ENCODE peak calls at places on chromosomes 16 and 17, in six cellular contexts. H, Z, I, Q, F and D are unnamed samples.

GRCh38 chr16:30358990-30359870 is 4.1 kb upstream of the CD2BP2 start:
- DNase-seq in H (no peak), Z (no peak), I (no peak), Q (no peak), F (no peak), D (no peak)

GRCh38 chr17:79733692-79734070 is 2.9 kb downstream of the ENPP7 start:
- DNase-seq in H (no peak), Z (no peak), I (no peak), Q (no peak), F (no peak), D (no peak)

GRCh38 chr16:81496742-81497141 is 52.1 kb downstream of the CMIP start:
- DNase-seq in H (no peak), Z (no peak), I (no peak), Q (no peak), F (no peak), D (no peak)

GRCh38 chr17:77354721-77355455 is 214.1 kb downstream of the SEC14L1 start:
- DNase-seq in H (peak), Z (peak), I (no peak), Q (no peak), F (peak), D (peak)

GRCh38 chr16:22217890-22218730 is 12.0 kb downstream of the EEF2K start:
- DNase-seq in H (no peak), Z (no peak), I (no peak), Q (no peak), F (no peak), D (peak)

GRCh38 chr16:66402591-66403230 is 24.4 kb upstream of the BEAN1 start:
- DNase-seq in H (no peak), Z (no peak), I (no peak), Q (no peak), F (no peak), D (no peak)

GRCh38 chr17:82397449-82398335 is 20.5 kb upstream of the HEXD start:
- DNase-seq in H (no peak), Z (no peak), I (no peak), Q (no peak), F (no peak), D (no peak)

GRCh38 chr16:642189-643049 is 791 bp downstream of the MCRIP2 start:
- DNase-seq in H (peak), Z (no peak), I (no peak), Q (no peak), F (peak), D (no peak)

GRCh38 chr17:48757524-48757961 is 29.0 kb upstream of the HOXB13 start:
- DNase-seq in H (no peak), Z (no peak), I (no peak), Q (no peak), F (no peak), D (no peak)

GRCh38 chr17:76207670-76208069 is 32.6 kb downstream of the RNF157 start:
- DNase-seq in H (no peak), Z (no peak), I (no peak), Q (no peak), F (no peak), D (no peak)

GRCh38 chr16:50320310-50320709 is 48.5 kb downstream of the BRD7 start:
- DNase-seq in H (no peak), Z (no peak), I (no peak), Q (no peak), F (no peak), D (no peak)

GRCh38 chr17:9116861-9117568 is 95.7 kb downstream of the NTN1 start:
- DNase-seq in H (no peak), Z (no peak), I (no peak), Q (no peak), F (no peak), D (no peak)

GRCh38 chr17:36722121-36722902 is 120.9 kb downstream of the MRM1 start:
- DNase-seq in H (no peak), Z (peak), I (peak), Q (no peak), F (peak), D (peak)

GRCh38 chr16:84514874-84515835 is 10.7 kb upstream of the MEAK7 start:
- DNase-seq in H (peak), Z (no peak), I (no peak), Q (no peak), F (no peak), D (no peak)

GRCh38 chr16:88306860-88307545 is 75.8 kb upstream of the ZNF469 start:
- DNase-seq in H (peak), Z (peak), I (no peak), Q (no peak), F (peak), D (no peak)

GRCh38 chr16:15443753-15444152 is 9.4 kb downstream of the BMERB1 start:
- DNase-seq in H (no peak), Z (no peak), I (no peak), Q (no peak), F (no peak), D (no peak)

GRCh38 chr16:81601601-81602251 is 157.1 kb downstream of the CMIP start:
- DNase-seq in H (no peak), Z (peak), I (no peak), Q (no peak), F (no peak), D (no peak)

GRCh38 chr16:23072084-23072599 is 77.1 kb downstream of the USP31 start:
- DNase-seq in H (peak), Z (peak), I (no peak), Q (no peak), F (peak), D (no peak)

GRCh38 chr17:42518046-42518754 is 17.8 kb upstream of the NAGLU start:
- DNase-seq in H (peak), Z (peak), I (no peak), Q (no peak), F (peak), D (peak)

GRCh38 chr17:61657338-61657737 is 66.3 kb upstream of the NACA2 start:
- DNase-seq in H (no peak), Z (peak), I (no peak), Q (no peak), F (no peak), D (no peak)

GRCh38 chr17:31580331-31581021 is 189.0 kb downstream of the RAB11FIP4 start:
- DNase-seq in H (peak), Z (peak), I (no peak), Q (no peak), F (peak), D (no peak)

DNA sequence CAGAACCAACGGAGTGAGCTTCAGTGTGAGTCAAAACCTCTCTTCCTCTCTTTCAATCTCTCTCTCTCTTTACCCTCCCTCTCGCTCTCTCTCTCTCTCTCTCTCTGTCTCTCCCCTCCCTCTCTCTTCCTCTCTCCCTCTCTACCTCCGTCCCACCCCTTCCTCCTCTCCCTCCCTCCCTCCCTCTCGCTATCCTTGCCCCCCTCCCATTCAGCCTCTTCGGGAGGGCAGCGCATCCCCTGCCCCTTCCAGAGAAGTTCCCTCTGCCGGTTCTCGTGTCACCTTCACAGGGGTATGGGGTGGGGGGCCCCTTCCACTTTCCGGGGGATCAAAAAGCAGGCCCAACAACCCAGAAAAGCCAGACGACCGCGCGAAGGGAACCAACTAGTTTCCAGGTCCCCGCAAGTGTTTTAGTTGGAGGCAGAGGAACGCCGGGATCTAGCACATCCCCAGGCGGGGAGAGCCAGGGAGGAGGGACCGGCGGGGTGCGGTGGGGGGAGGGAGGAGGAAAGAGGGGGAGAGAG is 28.9 kb upstream of the RBFOX1 start:
- DNase-seq in H (no peak), Z (no peak), I (no peak), Q (no peak), F (no peak), D (peak)
- H2AFZ ChIP-seq in H (no peak), Z (no peak), I (no peak), Q (peak), F (no peak), D (no peak)

GRCh38 chr17:69326302-69327059 is 452 bp downstream of the ABCA5 start:
- DNase-seq in H (peak), Z (peak), I (peak), Q (no peak), F (peak), D (no peak)

GRCh38 chr17:69323806-69324205 is 3.1 kb downstream of the ABCA5 start:
- DNase-seq in H (no peak), Z (no peak), I (no peak), Q (no peak), F (no peak), D (no peak)

GRCh38 chr17:69327060-69327831 is at the start of gene ABCA5:
- DNase-seq in H (peak), Z (peak), I (peak), Q (peak), F (peak), D (peak)

GRCh38 chr17:69320908-69321238 is 6.1 kb downstream of the ABCA5 start:
- DNase-seq in H (no peak), Z (no peak), I (no peak), Q (no peak), F (no peak), D (no peak)

DNA sequence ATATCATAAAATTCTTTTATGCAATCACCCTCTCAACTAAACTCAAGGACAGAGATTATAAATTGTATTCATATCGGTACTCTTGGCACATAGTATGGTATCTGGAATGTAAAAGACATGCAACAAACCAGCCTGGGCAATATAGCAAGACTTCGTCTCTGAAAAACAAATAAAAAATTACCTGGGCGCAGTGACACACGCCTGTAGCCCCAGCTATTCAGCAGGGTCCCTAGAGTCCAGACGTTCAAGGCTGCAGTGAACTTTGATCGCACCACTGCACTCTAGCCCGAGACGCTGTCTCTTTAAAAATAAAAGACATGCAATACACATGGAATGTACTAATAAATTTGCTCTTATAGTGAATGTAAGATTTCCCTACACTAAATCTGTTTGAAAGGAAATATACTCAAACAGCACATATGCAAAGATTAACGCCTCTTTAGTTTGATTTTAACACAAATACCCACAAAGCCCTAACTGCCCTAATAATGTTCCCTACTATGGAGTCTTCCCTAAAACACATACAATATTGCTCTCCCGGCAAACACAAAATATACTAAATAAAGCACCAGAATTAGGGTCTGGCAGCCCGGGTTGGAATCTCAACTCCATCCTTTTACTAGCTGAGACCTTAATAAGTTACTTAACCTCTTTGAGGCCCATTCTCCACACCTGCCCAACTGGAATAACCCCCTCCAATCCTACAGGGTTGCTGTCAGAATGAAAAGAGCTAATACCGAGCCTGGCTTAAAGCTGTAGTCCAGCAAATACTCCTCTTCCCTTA is 1.2 kb downstream of the ABCA5 start:
- DNase-seq in H (no peak), Z (no peak), I (peak), Q (no peak), F (no peak), D (no peak)
- H3K27ac ChIP-seq in H (no peak), Z (no peak), I (no peak), Q (no peak), F (no peak), D (no peak)

GRCh38 chr16:89545044-89545830 is 15.2 kb upstream of the RPL13 start:
- DNase-seq in H (no peak), Z (no peak), I (no peak), Q (no peak), F (no peak), D (no peak)
- H3K14ac ChIP-seq in H (no peak), Z (no peak), I (no peak), Q (no peak), F (no peak), D (no peak)

GRCh38 chr16:6889106-6889505 is 443.5 kb upstream of the RBFOX1 start:
- DNase-seq in H (no peak), Z (no peak), I (no peak), Q (no peak), F (no peak), D (no peak)

GRCh38 chr16:6892961-6893360 is 439.7 kb upstream of the RBFOX1 start:
- DNase-seq in H (no peak), Z (no peak), I (no peak), Q (no peak), F (no peak), D (no peak)

GRCh38 chr16:6888536-6888935 is 444.1 kb upstream of the RBFOX1 start:
- DNase-seq in H (no peak), Z (no peak), I (no peak), Q (no peak), F (no peak), D (no peak)

DNA sequence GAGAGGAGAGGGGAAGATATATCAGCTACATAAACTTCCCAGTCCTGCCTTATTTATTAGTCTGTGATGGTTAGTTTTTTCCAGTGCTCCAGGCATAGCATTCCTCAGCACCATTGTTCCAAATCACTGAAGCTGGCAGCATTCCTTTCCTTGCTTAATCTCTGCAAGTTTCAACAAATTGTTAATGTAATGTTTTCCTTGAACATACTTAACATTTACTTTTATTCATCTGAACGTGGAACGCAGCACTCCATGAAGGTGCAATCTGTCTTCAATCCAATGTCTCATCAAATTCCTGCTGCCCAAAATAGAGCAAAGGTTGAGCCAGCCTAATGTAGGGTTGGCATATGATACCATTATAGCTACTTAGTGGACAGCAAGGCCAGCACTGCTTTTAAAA is 441.2 kb upstream of the RBFOX1 start:
- DNase-seq in H (no peak), Z (no peak), I (no peak), Q (no peak), F (no peak), D (no peak)
- H2AFZ ChIP-seq in H (no peak), Z (no peak), I (no peak), Q (no peak), F (no peak), D (no peak)

GRCh38 chr17:18938692-18939023 is 13.3 kb upstream of the SLC5A10 start:
- DNase-seq in H (no peak), Z (no peak), I (no peak), Q (no peak), F (no peak), D (no peak)
- H3K27ac ChIP-seq in H (no peak), Z (no peak), I (no peak), Q (no peak), F (no peak), D (no peak)

DNA sequence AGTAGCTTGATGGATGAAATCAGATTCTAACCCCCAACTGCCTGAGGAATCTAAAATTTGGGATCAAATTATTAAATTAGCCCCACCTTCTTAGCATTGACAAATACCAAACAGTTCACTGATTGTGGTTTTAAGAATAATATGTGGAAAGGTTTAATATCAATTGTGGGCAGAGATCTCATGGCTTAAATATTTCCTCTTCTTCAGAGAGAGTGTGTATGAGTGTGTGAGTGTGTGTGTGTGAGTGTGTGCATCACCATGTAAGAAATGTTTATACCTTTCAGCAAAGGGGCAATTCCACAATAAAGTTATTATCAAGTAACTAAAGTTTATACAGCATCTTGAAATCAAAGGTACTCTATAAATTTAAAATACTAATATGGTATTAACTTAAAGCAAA is 3.2 kb downstream of the SMURF2 start:
- DNase-seq in H (no peak), Z (peak), I (no peak), Q (no peak), F (peak), D (no peak)
- H3K14ac ChIP-seq in H (no peak), Z (no peak), I (no peak), Q (no peak), F (no peak), D (no peak)

GRCh38 chr17:47604268-47604927 is 45.3 kb upstream of the KPNB1 start:
- DNase-seq in H (no peak), Z (peak), I (no peak), Q (no peak), F (peak), D (no peak)
- H2AFZ ChIP-seq in H (no peak), Z (no peak), I (no peak), Q (no peak), F (no peak), D (no peak)